ENCODE peak calls at places on chromosomes 2 and 18, in seven cellular contexts. I is NCI-H1694, M is BJ, O is NAMALWA, R is PC-9, A is Right ventricle myocardium superior, K is astrocyte of the spinal cord. B is an unnamed sample.

GRCh38 chr2:217820066-217820819 is 182.6 kb downstream of the TNS1 start:
- DNase-seq in R (no peak), A (no peak), I (no peak), M (no peak), O (no peak), K (no peak), B (no peak)

GRCh38 chr2:15770148-15770547 is 170.2 kb upstream of the MYCN start:
- DNase-seq in R (no peak), O (no peak), I (no peak), M (no peak), A (no peak), K (no peak), B (no peak)

GRCh38 chr2:179141206-179141605 is 91.3 kb upstream of the CCDC141 start:
- DNase-seq in R (no peak), I (no peak), A (no peak), K (no peak), M (no peak), O (no peak), B (no peak)

GRCh38 chr2:134988994-134989605 is 58.1 kb downstream of the MAP3K19 start:
- DNase-seq in A (no peak), O (peak), R (no peak), K (peak), M (no peak), I (peak), B (peak)

GRCh38 chr2:219726916-219727315 is 99.5 kb downstream of the SLC4A3 start:
- DNase-seq in A (no peak), M (no peak), O (no peak), K (no peak), I (no peak), R (no peak), B (no peak)

GRCh38 chr2:23418490-23418911 is 33.5 kb downstream of the KLHL29 start:
- DNase-seq in A (no peak), I (no peak), O (no peak), R (no peak), K (peak), M (no peak), B (no peak)

GRCh38 chr2:70616168-70616694 is 62.6 kb upstream of the TGFA start:
- DNase-seq in M (no peak), A (no peak), O (no peak), R (peak), K (no peak), I (no peak), B (no peak)

GRCh38 chr2:175323162-175323561 is 141.7 kb upstream of the ATP5MC3 start:
- DNase-seq in R (no peak), O (no peak), M (no peak), A (no peak), I (no peak), K (no peak), B (no peak)

GRCh38 chr18:59328683-59329082 is 10.2 kb upstream of the CPLX4 start:
- DNase-seq in O (no peak), M (no peak), A (no peak), I (no peak), K (no peak), R (no peak), B (no peak)

GRCh38 chr2:158407031-158407430 is 49.5 kb downstream of the CCDC148 start:
- DNase-seq in O (no peak), I (peak), R (no peak), A (no peak), M (no peak), K (no peak), B (peak)

GRCh38 chr2:11732587-11732986 is 13.8 kb upstream of the LPIN1 start:
- DNase-seq in M (no peak), A (no peak), K (no peak), I (no peak), O (no peak), R (no peak), B (no peak)

B was measured in cerebellar cortex.